ENCODE peak calls at places on chromosome 4, in seven cellular contexts. Q is mesendoderm, U is IMR-90, M is neuronal stem cell, X is trophoblast cell, P is H1, L is H9. F is an unnamed sample.

GRCh38 chr4:38860788-38861424 is 4.3 kb upstream of the TLR6 start:
- DNase-seq in M (peak), U (peak), Q (peak), L (peak), P (peak), X (no peak), F (no peak)

GRCh38 chr4:81600511-81601269 is 129.0 kb upstream of the RASGEF1B start:
- DNase-seq in M (peak), Q (peak), X (no peak), L (no peak), U (no peak), P (no peak), F (peak)

GRCh38 chr4:37758226-37758625 is 68.3 kb upstream of the PGM2 start:
- DNase-seq in U (peak), X (no peak), M (no peak), P (no peak), Q (no peak), L (no peak), F (peak)

GRCh38 chr4:54215379-54216072 is 13.6 kb upstream of the PDGFRA start:
- DNase-seq in Q (peak), X (no peak), L (no peak), M (no peak), U (no peak), P (no peak), F (no peak)

GRCh38 chr4:110618091-110619000 is 4.5 kb downstream of the PITX2 start:
- DNase-seq in M (peak), U (no peak), X (no peak), P (peak), L (peak), Q (peak), F (peak)

GRCh38 chr4:80206541-80207171 is 9.4 kb downstream of the PRDM8 start:
- DNase-seq in Q (peak), X (no peak), L (no peak), P (peak), U (peak), M (no peak), F (peak)

GRCh38 chr4:82515705-82516104 is 46.1 kb downstream of the TMEM150C start:
- DNase-seq in U (peak), Q (no peak), M (no peak), L (no peak), P (no peak), X (no peak), F (peak)

GRCh38 chr4:150258569-150258968 is 180.3 kb downstream of the DCLK2 start:
- DNase-seq in U (no peak), Q (no peak), M (no peak), L (no peak), P (no peak), X (no peak), F (no peak)

GRCh38 chr4:101989551-101989950 is 199.0 kb downstream of the BANK1 start:
- DNase-seq in M (no peak), L (no peak), X (no peak), P (no peak), Q (no peak), U (no peak), F (no peak)

GRCh38 chr4:25358515-25359275 is 18.4 kb upstream of the ANAPC4 start:
- DNase-seq in M (no peak), Q (peak), L (no peak), P (no peak), U (no peak), X (no peak), F (no peak)

GRCh38 chr4:2572076-2572475 is 35.6 kb downstream of the FAM193A start:
- DNase-seq in U (no peak), L (no peak), P (no peak), M (no peak), X (no peak), Q (no peak), F (no peak)

GRCh38 chr4:33090910-33091309 is 2370.7 kb downstream of the PCDH7 start:
- DNase-seq in Q (no peak), L (no peak), M (no peak), X (no peak), P (no peak), U (no peak), F (no peak)

GRCh38 chr4:10118355-10119004 is 1.9 kb upstream of the WDR1 start:
- DNase-seq in M (no peak), L (no peak), P (no peak), X (no peak), U (no peak), Q (no peak), F (no peak)

GRCh38 chr4:95095352-95095974 is 337.7 kb downstream of the BMPR1B start:
- DNase-seq in L (no peak), X (no peak), Q (peak), U (peak), M (no peak), P (no peak), F (peak)

GRCh38 chr4:76856183-76856969 is 41.6 kb downstream of the SOWAHB start:
- DNase-seq in P (no peak), Q (peak), L (no peak), X (no peak), U (peak), M (no peak), F (peak)
- H3K4me2 ChIP-seq in P (no peak), Q (no peak), L (no peak), X (no peak), U (peak), M (no peak), F (no peak)

GRCh38 chr4:1239141-1239948 is 9.6 kb downstream of the CTBP1 start:
- DNase-seq in M (no peak), U (no peak), Q (no peak), P (no peak), X (no peak), L (no peak), F (no peak)
- H3K18ac ChIP-seq in M (no peak), U (no peak), Q (no peak), P (no peak), X (peak), L (no peak), F (no peak)

GRCh38 chr4:8097141-8097541 is 61.5 kb downstream of the ABLIM2 start:
- DNase-seq in Q (no peak), U (no peak), L (no peak), X (no peak), M (no peak), P (no peak), F (no peak)
- H3K4me2 ChIP-seq in Q (no peak), U (no peak), L (no peak), X (no peak), M (no peak), P (no peak), F (no peak)

DNA sequence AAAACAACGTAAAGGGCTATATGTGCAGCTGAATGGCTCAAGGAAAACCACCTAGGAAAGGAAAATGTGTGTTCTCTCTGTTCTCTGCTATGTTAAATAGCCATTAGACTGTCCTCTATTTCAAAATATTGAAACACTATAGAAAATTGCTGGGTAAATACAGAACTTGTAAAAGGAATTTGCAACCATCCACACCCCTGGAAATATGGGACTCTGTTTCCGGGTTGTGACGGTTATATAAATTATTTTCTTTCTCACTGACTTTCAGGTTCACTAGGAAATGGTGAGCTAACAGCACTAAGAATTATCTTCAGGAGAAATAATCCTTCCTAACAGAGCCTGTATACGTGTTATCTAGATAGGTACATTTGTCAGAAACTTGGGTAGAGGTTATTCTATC is 161.0 kb upstream of the DKK2 start:
- DNase-seq in X (no peak), P (no peak), M (no peak), L (no peak), Q (no peak), U (no peak), F (no peak)
- H3K18ac ChIP-seq in X (no peak), P (no peak), M (no peak), L (no peak), Q (no peak), U (no peak), F (no peak)

GRCh38 chr4:86939737-86940141 is 4.9 kb downstream of the AFF1 start:
- DNase-seq in X (no peak), Q (no peak), L (no peak), P (no peak), M (no peak), U (no peak), F (no peak)
- H3K4me2 ChIP-seq in X (no peak), Q (no peak), L (no peak), P (no peak), M (no peak), U (no peak), F (no peak)

DNA sequence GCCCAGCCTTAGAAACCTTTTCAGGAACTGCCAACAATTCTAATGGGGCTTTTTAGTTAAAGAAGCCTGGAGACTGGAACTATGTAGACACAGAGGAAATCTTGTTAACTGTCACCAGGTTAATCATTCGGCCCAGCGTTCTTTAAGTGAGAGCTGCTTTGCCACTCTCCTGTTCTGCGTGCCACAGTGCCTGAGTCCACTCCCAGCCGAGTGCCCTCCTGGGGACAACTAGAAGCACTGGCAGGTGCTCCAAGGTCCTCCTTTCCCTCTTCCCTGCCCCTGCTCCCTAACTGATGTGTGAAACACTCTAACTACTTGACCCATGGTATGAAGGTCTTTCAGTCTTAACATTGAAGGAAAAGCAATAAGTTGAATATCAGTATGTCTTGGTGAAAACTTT is 151.2 kb upstream of the TLL1 start:
- DNase-seq in U (no peak), X (no peak), M (no peak), Q (no peak), L (no peak), P (no peak), F (no peak)
- H3K18ac ChIP-seq in U (no peak), X (no peak), M (no peak), Q (no peak), L (no peak), P (no peak), F (no peak)

DNA sequence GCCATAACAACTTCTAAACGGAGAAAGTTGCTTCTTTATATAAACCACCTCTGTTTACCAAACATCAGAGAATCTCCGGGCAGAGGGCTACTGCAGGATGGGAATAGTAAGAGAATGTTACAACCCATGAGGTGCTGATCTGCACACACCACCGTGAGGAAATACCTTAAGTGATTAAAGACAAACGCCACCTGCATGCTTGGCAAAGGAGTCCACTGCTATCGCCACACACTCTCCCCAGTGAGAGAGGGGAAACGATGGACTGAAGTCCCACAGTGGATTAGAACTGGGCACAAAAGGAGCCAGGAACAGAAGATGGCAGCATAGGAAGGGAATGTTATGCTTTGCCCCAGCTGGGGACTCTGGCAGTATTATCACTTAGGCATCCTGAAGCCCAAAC is 15.6 kb downstream of the MAML3 start:
- DNase-seq in L (no peak), X (no peak), U (no peak), P (no peak), Q (peak), M (no peak), F (no peak)
- H3K4me2 ChIP-seq in L (no peak), X (no peak), U (peak), P (no peak), Q (no peak), M (no peak), F (no peak)

GRCh38 chr4:41653523-41653922 is 95.0 kb downstream of the PHOX2B start:
- DNase-seq in M (no peak), U (no peak), P (no peak), X (no peak), L (no peak), Q (no peak), F (no peak)
- H3K18ac ChIP-seq in M (no peak), U (no peak), P (no peak), X (no peak), L (no peak), Q (no peak), F (no peak)

F was measured in mesenchymal stem cell.